ENCODE peak calls at places on chromosome 2, in five cellular contexts. F, V, A, H and J are unnamed samples.

GRCh38 chr2:10389596-10389995 is 58.5 kb downstream of the ODC1 start:
- DNase-seq in V (no peak), H (peak; percentile 28), A (peak; percentile 59), F (no peak), J (peak; percentile 44)

GRCh38 chr2:113164234-113164929 is 9.4 kb upstream of the PSD4 start:
- DNase-seq in F (no peak), A (no peak), H (no peak), V (peak; percentile 35), J (no peak)

GRCh38 chr2:230075988-230076631 is 7.4 kb upstream of the SLC16A14 start:
- DNase-seq in F (no peak), A (no peak), V (no peak), H (no peak), J (no peak)

GRCh38 chr2:38164881-38165280 is 88.9 kb upstream of the CYP1B1 start:
- DNase-seq in A (no peak), H (no peak), V (no peak), F (no peak), J (no peak)

GRCh38 chr2:68975844-68976243 is 1.4 kb downstream of the GKN1 start:
- DNase-seq in A (no peak), F (no peak), H (no peak), V (no peak), J (no peak)

GRCh38 chr2:144660518-144661316 is 140.8 kb upstream of the ZEB2 start:
- DNase-seq in V (no peak), F (no peak), A (peak; percentile 47), H (peak; percentile 30), J (peak; percentile 69)

GRCh38 chr2:25822190-25823117 is 55.8 kb downstream of the ASXL2 start:
- DNase-seq in F (peak; percentile 85), V (no peak), H (no peak), A (peak; percentile 68), J (no peak)

GRCh38 chr2:8058652-8059051 is 623.2 kb upstream of the ID2 start:
- DNase-seq in V (no peak), H (no peak), A (peak; percentile 3), F (no peak), J (peak; percentile 4)

GRCh38 chr2:70553334-70553583 is 367 bp downstream of the TGFA start:
- DNase-seq in H (no peak), F (peak; percentile 66), A (peak; percentile 34), V (peak; percentile 78), J (no peak)

GRCh38 chr2:190570871-190571270 is 36.3 kb upstream of the NEMP2 start:
- DNase-seq in V (no peak), H (no peak), F (no peak), A (no peak), J (no peak)

GRCh38 chr2:37780097-37780676 is 108.7 kb upstream of the CDC42EP3 start:
- DNase-seq in V (no peak), F (no peak), A (no peak), H (peak; percentile 68), J (peak; percentile 57)

GRCh38 chr2:43139996-43140621 is 86.3 kb downstream of the ZFP36L2 start:
- DNase-seq in H (no peak), A (no peak), F (no peak), V (no peak), J (peak; percentile 36)
- H2BK5ac ChIP-seq in H (no peak overlapping the region), A (no peak overlapping the region), F (no peak overlapping the region), V (peak overlapping the region; percentile 39), J (no peak overlapping the region)

DNA sequence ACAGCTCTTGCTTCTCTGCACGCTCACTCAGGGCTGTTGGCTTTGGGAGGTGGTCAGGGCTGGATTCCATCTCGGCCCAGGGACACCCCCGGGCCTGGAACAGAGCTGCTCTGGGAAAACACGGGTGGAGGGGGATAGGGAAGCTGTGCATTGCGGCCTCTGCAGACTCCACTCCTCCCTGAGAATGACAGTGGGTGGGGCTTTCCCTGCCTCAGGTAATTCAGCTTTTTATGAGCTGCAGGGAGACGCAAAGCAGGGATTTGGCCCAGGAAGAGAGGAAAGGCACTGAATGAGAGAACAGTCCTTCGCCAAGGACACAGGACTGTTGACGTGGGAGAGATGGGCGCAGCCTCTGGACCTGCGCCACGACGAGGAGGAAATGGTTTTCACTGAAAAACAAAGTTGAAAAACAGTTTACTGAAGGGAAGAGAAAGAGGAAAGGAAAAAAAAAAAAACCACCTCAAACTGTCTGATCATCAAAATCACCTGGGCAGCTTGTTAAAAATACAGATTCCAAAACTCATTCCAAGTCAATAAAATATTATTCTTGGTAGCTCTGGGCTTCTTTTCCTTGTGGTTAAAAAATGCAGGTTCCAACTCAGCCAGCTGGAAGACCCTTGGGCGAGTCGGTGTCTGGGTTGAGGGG is 194.0 kb downstream of the ZFP36L2 start:
- DNase-seq in V (no peak), A (no peak), F (no peak), H (no peak), J (no peak)
- H2AFZ ChIP-seq in V (peak overlapping the region; percentile 94), A (no peak overlapping the region), F (no peak overlapping the region), H (peak overlapping the region; percentile 77), J (no peak overlapping the region)

GRCh38 chr2:45045706-45046105 is 36.5 kb upstream of the SIX2 start:
- DNase-seq in A (no peak), V (no peak), H (no peak), F (no peak), J (no peak)

GRCh38 chr2:45049937-45050336 is 40.7 kb upstream of the SIX2 start:
- DNase-seq in A (no peak), V (no peak), F (no peak), H (no peak), J (no peak)

GRCh38 chr2:45044916-45045315 is 35.7 kb upstream of the SIX2 start:
- DNase-seq in A (no peak), V (no peak), H (no peak), F (no peak), J (no peak)

GRCh38 chr2:45046786-45047185 is 37.5 kb upstream of the SIX2 start:
- DNase-seq in A (no peak), H (no peak), F (no peak), V (no peak), J (no peak)

DNA sequence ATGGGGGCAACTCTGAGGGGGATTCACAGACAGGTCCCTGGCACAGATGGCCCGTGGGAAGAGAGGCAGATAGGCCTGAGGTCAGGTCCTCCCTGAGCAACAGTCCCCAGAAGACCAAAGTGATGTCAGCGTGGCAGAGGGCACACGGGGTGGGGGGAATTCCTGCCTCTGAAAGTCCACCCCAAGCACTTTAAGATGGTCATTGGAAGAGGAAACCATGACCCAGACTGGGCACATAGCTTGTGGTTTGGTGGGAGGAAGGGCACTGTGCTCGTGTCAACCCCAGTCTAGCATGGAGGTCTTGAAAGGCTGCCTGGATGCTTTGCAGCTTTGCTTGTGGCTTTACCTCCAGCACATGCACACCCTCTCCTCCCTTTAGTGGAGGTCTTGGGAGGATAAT is 38.0 kb upstream of the SIX2 start:
- DNase-seq in F (no peak), V (no peak), A (no peak), H (no peak), J (no peak)
- H2BK5ac ChIP-seq in F (no peak overlapping the region), V (no peak overlapping the region), A (no peak overlapping the region), H (no peak overlapping the region), J (no peak overlapping the region)

DNA sequence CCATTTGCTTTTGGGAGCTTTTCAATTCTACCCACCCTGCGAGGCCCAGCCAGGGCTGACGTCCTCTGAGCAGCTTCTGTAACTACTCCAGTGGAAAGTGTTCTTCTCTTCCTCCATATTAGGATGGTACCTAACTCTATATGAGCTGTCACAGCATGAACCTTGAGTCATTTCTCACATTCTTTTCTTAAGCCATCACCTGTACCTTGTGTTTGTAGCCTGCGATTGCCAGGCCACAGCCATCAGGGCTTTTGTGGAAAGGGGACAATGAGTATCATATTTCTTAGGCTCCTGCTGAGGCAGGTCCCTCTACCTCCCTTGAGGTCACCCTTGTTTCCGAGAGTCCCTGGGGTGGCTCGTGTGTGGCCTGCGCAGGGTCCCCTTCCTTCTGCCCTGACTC is 144.5 kb upstream of the DLX2 start:
- DNase-seq in F (no peak), V (no peak), H (no peak), A (peak; percentile 51), J (no peak)
- H2AFZ ChIP-seq in F (no peak overlapping the region), V (no peak overlapping the region), H (no peak overlapping the region), A (no peak overlapping the region), J (no peak overlapping the region)

GRCh38 chr2:111119004-111119846 is 1.5 kb upstream of the BCL2L11 start:
- DNase-seq in V (peak; percentile 66), F (peak; percentile 48), H (no peak), A (no peak), J (peak; percentile 21)
- H2BK5ac ChIP-seq in V (no peak overlapping the region), F (no peak overlapping the region), H (no peak overlapping the region), A (peak overlapping the region; percentile 18), J (peak overlapping the region; percentile 24)

DNA sequence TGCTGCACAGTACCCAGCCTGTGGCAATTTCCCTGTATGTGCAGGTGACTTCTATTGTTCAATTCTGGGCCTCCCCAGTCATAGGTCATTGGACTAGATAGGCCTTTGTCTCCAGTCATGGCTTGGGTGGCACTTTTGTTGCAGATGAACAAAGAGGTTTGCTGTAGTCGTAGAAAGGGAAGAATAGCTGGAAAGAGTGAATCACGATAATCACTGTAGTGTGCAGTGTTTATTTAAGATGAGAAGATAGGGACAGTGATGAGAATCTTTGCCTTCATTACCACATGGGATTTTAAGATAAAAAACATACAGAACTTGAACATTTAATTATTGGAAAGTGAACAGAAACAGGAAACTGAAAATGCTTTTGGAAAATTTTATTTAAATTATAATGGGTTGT is 156.1 kb upstream of the CYRIA start:
- DNase-seq in F (no peak), A (peak; percentile 19), H (no peak), V (no peak), J (no peak)
- H2AFZ ChIP-seq in F (no peak overlapping the region), A (no peak overlapping the region), H (no peak overlapping the region), V (no peak overlapping the region), J (no peak overlapping the region)

GRCh38 chr2:71587509-71588073 is 134.2 kb downstream of the DYSF start:
- DNase-seq in V (no peak), F (no peak), A (no peak), H (no peak), J (no peak)

GRCh38 chr2:71591044-71591443 is 137.7 kb downstream of the DYSF start:
- DNase-seq in F (no peak), H (no peak), V (no peak), A (no peak), J (no peak)

GRCh38 chr2:71589763-71590162 is 136.4 kb downstream of the DYSF start:
- DNase-seq in A (no peak), V (no peak), F (no peak), H (no peak), J (no peak)

GRCh38 chr2:71586471-71586870 is 133.1 kb downstream of the DYSF start:
- DNase-seq in V (no peak), F (no peak), H (no peak), A (no peak), J (no peak)

DNA sequence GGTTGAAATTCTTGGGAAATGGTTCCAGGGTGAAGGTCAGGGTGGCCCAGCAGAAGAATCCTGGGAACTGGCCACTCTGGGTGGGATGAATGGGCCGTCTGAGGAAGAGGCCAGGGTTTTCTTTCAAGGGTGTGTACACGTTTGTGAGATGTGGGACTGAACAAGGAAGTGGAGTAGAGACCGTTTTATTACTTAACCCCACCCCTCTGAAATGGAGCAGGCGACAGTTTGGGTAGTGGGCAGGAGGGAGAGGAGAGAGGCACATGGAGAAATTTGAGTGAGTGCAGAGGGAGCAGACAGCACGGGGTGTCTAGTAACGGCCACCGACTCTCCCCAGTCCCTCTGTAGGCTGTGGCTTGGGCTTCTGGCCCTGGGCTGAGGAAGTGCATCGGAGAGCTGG is 135.1 kb downstream of the DYSF start:
- DNase-seq in H (no peak), V (no peak), F (no peak), A (no peak), J (no peak)
- H2BK5ac ChIP-seq in H (no peak overlapping the region), V (no peak overlapping the region), F (no peak overlapping the region), A (no peak overlapping the region), J (no peak overlapping the region)